ENCODE peak calls at places on chromosome 7, in eight cellular contexts. O is adrenal gland; G is endothelial cell; P is CD4-positive, alpha-beta T cell; I is right atrium auricular region; Q is progenitor cell of endocrine pancreas; U is tibial artery; Z is AG04449. S is an unnamed sample.

GRCh38 chr7:39950473-39951155 is 558 bp downstream of the CDK13 start:
- DNase-seq in O (peak; percentile 64), G (peak; percentile 60), P (peak; percentile 52), I (no peak), Q (peak; percentile 35), U (peak; percentile 73), Z (no peak), S (no peak)

GRCh38 chr7:138980575-138981285 is 459 bp downstream of the KIAA1549 start:
- DNase-seq in O (peak; percentile 29), G (peak; percentile 45), P (no peak), I (no peak), Q (peak; percentile 38), U (no peak), Z (no peak), S (no peak)

GRCh38 chr7:36840930-36841329 is 116.6 kb upstream of the AOAH start:
- DNase-seq in O (no peak), G (no peak), P (no peak), I (no peak), Q (no peak), U (no peak), Z (no peak), S (no peak)

GRCh38 chr7:37329940-37330339 is 118.7 kb downstream of the ELMO1 start:
- DNase-seq in O (no peak), G (no peak), P (no peak), I (no peak), Q (no peak), U (no peak), Z (no peak), S (no peak)

GRCh38 chr7:102866480-102866879 is 46.3 kb upstream of the LRRC17 start:
- DNase-seq in O (no peak), G (no peak), P (no peak), I (no peak), Q (no peak), U (no peak), Z (no peak), S (no peak)

GRCh38 chr7:139663608-139664177 is 114.1 kb downstream of the HIPK2 start:
- DNase-seq in O (no peak), G (no peak), P (no peak), I (no peak), Q (no peak), U (no peak), Z (no peak), S (no peak)

GRCh38 chr7:28409716-28410627 is 2.3 kb upstream of the CREB5 start:
- DNase-seq in O (peak; percentile 50), G (peak; percentile 49), P (no peak), I (no peak), Q (peak; percentile 43), U (peak; percentile 80), Z (no peak), S (no peak)

GRCh38 chr7:139034855-139035587 is 821 bp downstream of the ZC3HAV1L start:
- DNase-seq in O (peak; percentile 51), G (no peak), P (no peak), I (no peak), Q (no peak), U (no peak), Z (no peak), S (peak; percentile 41)

GRCh38 chr7:95342029-95342428 is 17.7 kb upstream of the PON1 start:
- DNase-seq in O (no peak), G (no peak), P (no peak), I (no peak), Q (no peak), U (no peak), Z (no peak), S (no peak)

GRCh38 chr7:95340491-95340890 is 16.2 kb upstream of the PON1 start:
- DNase-seq in O (no peak), G (no peak), P (no peak), I (no peak), Q (no peak), U (no peak), Z (no peak), S (no peak)

GRCh38 chr7:95338832-95339231 is 14.5 kb upstream of the PON1 start:
- DNase-seq in O (no peak), G (no peak), P (no peak), I (no peak), Q (no peak), U (no peak), Z (no peak), S (no peak)

DNA sequence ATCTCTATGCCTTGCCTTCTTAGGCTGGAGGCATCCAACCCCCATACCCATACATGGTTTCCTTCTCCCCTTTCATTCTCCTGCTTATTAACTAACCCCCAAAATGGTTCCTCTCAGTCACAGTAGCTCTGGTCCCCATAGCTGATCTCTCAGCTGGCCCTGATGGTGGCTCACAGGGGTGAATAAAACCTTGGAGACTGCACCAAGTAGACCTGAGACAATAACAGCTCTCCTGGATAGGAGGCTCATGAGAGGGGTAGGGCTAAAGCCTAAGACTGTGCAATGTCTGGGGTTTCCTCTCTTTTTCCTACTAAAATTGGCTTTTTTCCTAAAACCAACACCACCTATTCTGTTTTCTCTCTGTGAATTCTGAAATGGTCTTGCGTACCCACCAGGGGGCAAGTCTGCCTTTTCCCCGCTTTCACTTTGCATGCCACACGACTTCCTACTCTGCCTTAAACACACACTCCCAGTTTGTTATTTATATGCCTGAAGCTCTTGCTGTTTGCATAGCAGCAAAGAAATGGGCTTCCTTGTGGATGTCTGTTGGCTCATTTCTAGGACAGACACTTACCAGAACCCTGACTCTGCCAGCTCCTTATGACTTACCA is 18.4 kb upstream of the PON1 start:
- DNase-seq in O (no peak), G (no peak), P (no peak), I (no peak), Q (no peak), U (no peak), Z (no peak), S (no peak)
- TF ChIP-seq CTCF in O (no peak), G (peak; percentile 38), P (no peak), I (no peak), Q (peak; percentile 53), U (no peak), Z (no peak), S (peak; percentile 4)

DNA sequence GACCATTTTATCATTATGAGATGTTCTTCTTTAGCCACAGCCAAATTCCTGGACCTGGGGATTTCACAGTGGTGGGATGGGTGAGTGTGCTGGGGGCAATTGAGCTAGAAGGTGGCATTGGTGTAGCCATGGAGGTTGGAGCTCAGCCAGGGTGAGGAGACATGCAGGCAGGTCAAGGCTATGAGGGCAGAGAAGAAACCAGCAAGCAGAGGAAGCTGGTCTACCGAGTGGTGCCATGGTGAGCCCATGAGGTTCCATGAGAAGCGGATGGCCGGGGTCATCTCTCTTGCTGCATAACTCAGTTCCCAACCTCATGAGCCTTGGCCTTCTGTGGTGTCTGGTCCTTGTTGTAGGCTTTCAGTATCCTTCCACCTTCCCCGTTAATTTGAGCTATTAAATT is 91.4 kb downstream of the CARD11 start:
- DNase-seq in O (no peak), G (no peak), P (peak; percentile 25), I (no peak), Q (no peak), U (peak; percentile 27), Z (no peak), S (no peak)
- TF ChIP-seq CTCF in O (no peak), G (no peak), P (no peak), I (no peak), Q (no peak), U (no peak), Z (no peak), S (no peak)

GRCh38 chr7:154931906-154932305 is 71.0 kb downstream of the PAXIP1 start:
- DNase-seq in O (no peak), G (no peak), P (no peak), I (no peak), Q (no peak), U (no peak), Z (no peak), S (no peak)

GRCh38 chr7:154928136-154929005 is 74.6 kb downstream of the PAXIP1 start:
- DNase-seq in O (peak; percentile 33), G (no peak), P (peak; percentile 48), I (peak; percentile 63), Q (no peak), U (no peak), Z (peak; percentile 73), S (no peak)

GRCh38 chr7:154929006-154929726 is 73.8 kb downstream of the PAXIP1 start:
- DNase-seq in O (no peak), G (no peak), P (no peak), I (no peak), Q (no peak), U (no peak), Z (no peak), S (no peak)

DNA sequence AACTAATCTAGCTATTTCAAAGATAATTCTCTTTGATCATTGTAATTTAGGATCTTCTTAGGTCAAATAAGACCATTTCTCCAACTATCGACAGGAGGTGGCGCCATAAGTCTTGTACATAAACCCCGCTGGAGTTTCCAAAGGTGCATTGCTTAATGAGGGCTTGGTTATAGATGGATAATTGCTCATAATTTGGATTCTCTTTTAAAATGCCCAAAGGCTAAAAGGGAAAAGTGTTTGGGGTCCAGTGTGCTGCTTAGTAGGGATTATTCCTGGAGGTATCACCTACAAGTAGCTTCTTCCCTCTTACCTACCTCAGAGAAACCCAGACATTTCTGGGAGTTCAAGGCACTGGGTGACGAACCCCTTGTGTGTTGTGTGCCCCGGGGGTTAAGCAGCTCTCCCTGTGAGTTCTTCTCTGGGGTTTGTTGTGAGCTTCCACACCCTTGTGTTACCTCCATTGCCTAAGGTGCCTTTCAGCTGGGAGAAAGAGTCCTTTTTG is 75.2 kb downstream of the PAXIP1 start:
- DNase-seq in O (peak; percentile 82), G (peak; percentile 59), P (peak; percentile 73), I (peak; percentile 82), Q (no peak), U (peak; percentile 81), Z (peak; percentile 67), S (peak; percentile 35)
- TF ChIP-seq CTCF in O (peak; percentile 68), G (peak; percentile 49), P (peak; percentile 72), I (peak; percentile 81), Q (peak; percentile 74), U (peak; percentile 62), Z (peak; percentile 56), S (peak; percentile 74)

GRCh38 chr7:31145339-31145738 is 93.2 kb downstream of the ADCYAP1R1 start:
- DNase-seq in O (no peak), G (no peak), P (no peak), I (no peak), Q (no peak), U (no peak), Z (no peak), S (no peak)
- TF ChIP-seq CTCF in O (no peak), G (no peak), P (no peak), I (no peak), Q (peak; percentile 35), U (no peak), Z (no peak), S (no peak)